ENCODE peak calls at places on chromosome 21, in seven cellular contexts. C is osteoblast, B is RWPE1, Y is thoracic aorta, G is left ventricle myocardium inferior, J is WTC11, X is heart right ventricle. A is an unnamed sample.

GRCh38 chr21:33948096-33948950 is 32.7 kb upstream of the ATP5PO start:
- DNase-seq in C (peak; percentile 59), B (peak; percentile 61), Y (no peak), G (peak; percentile 31), J (peak; percentile 75), X (peak; percentile 30), A (peak; percentile 82)

GRCh38 chr21:33870768-33871167 is 44.8 kb downstream of the ATP5PO start:
- DNase-seq in C (no peak), B (no peak), Y (no peak), G (no peak), J (no peak), X (no peak), A (no peak)

GRCh38 chr21:25464275-25464674 is 143.0 kb downstream of the MRPL39 start:
- DNase-seq in C (no peak), B (no peak), Y (no peak), G (no peak), J (no peak), X (no peak), A (no peak)

GRCh38 chr21:24976238-24976637 is 631.0 kb downstream of the MRPL39 start:
- DNase-seq in C (no peak), B (no peak), Y (no peak), G (no peak), J (no peak), X (no peak), A (no peak)

GRCh38 chr21:40618216-40618615 is 228.7 kb downstream of the DSCAM start:
- DNase-seq in C (no peak), B (no peak), Y (no peak), G (no peak), J (peak; percentile 19), X (no peak), A (no peak)

GRCh38 chr21:35070436-35070835 is 21.3 kb upstream of the RUNX1 start:
- DNase-seq in C (no peak), B (no peak), Y (no peak), G (no peak), J (no peak), X (no peak), A (no peak)

GRCh38 chr21:41135715-41136114 is 32.2 kb upstream of the BACE2 start:
- DNase-seq in C (no peak), B (no peak), Y (no peak), G (no peak), J (no peak), X (no peak), A (no peak)

GRCh38 chr21:21383126-21383525 is 384.9 kb downstream of the NCAM2 start:
- DNase-seq in C (no peak), B (no peak), Y (no peak), G (no peak), J (no peak), X (peak; percentile 7), A (no peak)

DNA sequence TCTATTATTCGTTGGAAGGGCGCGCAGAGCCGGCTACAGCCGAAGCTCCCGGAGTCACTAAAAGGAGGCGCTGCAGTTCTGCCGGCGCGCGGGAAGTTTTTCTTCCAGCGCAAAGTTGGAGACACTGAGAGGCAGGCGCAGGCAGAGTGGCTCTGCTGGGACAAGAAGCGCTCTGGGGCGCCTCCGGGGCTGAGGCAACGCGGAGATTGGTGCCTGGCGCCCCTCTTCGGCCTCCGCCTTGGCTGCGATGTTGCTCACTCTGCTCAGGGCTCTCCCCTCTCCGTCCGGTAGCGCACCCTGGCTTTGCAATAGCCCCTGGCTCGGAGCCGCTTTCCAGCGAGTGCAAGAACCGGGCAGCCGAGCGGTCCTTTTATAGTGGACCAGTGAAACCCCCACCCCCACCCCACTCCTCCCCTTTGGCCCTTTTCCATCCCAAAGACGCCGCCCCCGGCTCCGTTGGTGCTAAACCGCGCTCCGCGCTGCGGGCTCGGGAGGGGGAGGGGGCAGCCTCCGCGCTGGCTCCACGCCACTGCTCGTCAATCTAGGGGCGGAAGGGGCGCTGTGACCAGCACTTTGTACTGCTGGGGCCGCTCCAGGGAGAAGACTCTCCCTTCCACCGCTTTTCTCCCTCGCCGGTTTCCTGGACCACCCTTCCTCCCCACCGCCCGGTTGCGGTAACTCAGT is at the start of gene ADAMTS1:
- DNase-seq in C (peak; percentile 93), B (peak; percentile 50), Y (peak; percentile 77), G (peak; percentile 92), J (peak; percentile 88), X (peak; percentile 94), A (no peak)
- TF ChIP-seq CTCF in C (peak; percentile 4), B (no peak), Y (no peak), G (peak; percentile 38), J (no peak), X (peak; percentile 8), A (no peak)

GRCh38 chr21:15020797-15021196 is 44.0 kb downstream of the NRIP1 start:
- DNase-seq in C (no peak), B (no peak), Y (no peak), G (no peak), J (no peak), X (no peak), A (no peak)

GRCh38 chr21:15026370-15026769 is 38.4 kb downstream of the NRIP1 start:
- DNase-seq in C (no peak), B (no peak), Y (no peak), G (no peak), J (no peak), X (no peak), A (no peak)

GRCh38 chr21:15023782-15024181 is 41.0 kb downstream of the NRIP1 start:
- DNase-seq in C (no peak), B (no peak), Y (no peak), G (no peak), J (no peak), X (no peak), A (no peak)

GRCh38 chr21:15027056-15027455 is 37.7 kb downstream of the NRIP1 start:
- DNase-seq in C (no peak), B (no peak), Y (no peak), G (no peak), J (no peak), X (no peak), A (no peak)

DNA sequence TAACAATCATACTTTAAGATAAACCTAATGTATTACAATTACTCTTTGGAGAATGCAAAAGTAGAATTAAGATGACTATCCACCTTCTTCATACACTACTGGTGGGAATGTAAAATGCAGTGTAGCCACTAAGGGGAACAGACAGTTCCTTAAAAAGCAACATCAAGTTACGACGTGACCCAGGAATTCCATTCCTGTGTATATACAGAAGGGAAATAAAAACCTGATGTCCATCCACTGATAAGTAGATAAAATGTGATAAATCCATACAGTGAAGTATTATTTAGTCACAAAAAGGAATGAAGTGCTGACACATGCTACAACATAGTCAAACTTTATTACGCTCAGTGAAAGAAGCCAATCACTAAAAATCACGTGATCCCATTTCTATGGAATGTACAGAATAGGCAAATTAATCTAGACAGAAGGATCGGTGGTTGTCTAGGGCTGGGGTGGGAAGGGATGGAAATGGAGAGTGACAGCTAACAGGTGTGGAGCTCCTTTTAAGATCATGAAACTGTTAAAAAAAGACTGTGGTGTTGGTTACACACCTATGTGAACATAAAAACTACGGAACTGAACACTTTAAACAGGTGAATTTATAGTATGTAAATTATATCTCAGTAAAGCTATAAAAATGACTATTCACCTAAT is 42.1 kb downstream of the NRIP1 start:
- DNase-seq in C (no peak), B (no peak), Y (no peak), G (no peak), J (no peak), X (no peak), A (no peak)
- TF ChIP-seq CTCF in C (no peak), B (no peak), Y (no peak), G (no peak), J (no peak), X (no peak), A (no peak)

GRCh38 chr21:38273745-38274544 is 17.2 kb downstream of the KCNJ15 start:
- DNase-seq in C (no peak), B (no peak), Y (no peak), G (no peak), J (no peak), X (no peak), A (no peak)

GRCh38 chr21:38269567-38269917 is 12.8 kb downstream of the KCNJ15 start:
- DNase-seq in C (no peak), B (no peak), Y (no peak), G (no peak), J (no peak), X (no peak), A (no peak)

GRCh38 chr21:38268859-38269566 is 12.2 kb downstream of the KCNJ15 start:
- DNase-seq in C (no peak), B (no peak), Y (no peak), G (no peak), J (no peak), X (no peak), A (no peak)

GRCh38 chr21:38267991-38268858 is 11.4 kb downstream of the KCNJ15 start:
- DNase-seq in C (no peak), B (peak; percentile 38), Y (no peak), G (no peak), J (no peak), X (no peak), A (no peak)

DNA sequence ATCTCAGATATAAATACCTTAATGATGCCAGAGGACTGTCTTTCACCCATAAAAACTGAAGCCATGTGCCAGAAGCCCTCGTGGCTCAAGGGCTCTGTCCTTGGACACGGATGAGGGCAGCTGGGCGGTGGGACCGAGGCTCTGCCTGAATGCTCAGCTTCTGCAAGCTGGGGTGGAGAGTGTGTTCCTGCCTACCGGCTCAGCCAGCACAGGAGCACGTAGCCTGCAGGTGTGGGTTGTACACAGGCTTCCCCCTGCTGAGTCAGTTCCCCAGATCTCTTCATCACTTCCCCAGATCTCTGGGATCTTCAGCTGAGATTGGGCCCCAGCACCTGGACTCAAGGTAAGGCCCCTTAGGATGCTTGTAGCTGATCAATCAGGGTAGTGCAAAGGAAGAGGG is 15.4 kb downstream of the KCNJ15 start:
- DNase-seq in C (no peak), B (no peak), Y (no peak), G (no peak), J (no peak), X (no peak), A (no peak)
- TF ChIP-seq CTCF in C (no peak), B (no peak), Y (no peak), G (no peak), J (no peak), X (no peak), A (no peak)

GRCh38 chr21:42521805-42522204 is 8.2 kb downstream of the SLC37A1 start:
- DNase-seq in C (no peak), B (no peak), Y (no peak), G (no peak), J (no peak), X (no peak), A (no peak)

GRCh38 chr21:42522771-42523170 is 9.1 kb downstream of the SLC37A1 start:
- DNase-seq in C (no peak), B (no peak), Y (no peak), G (no peak), J (no peak), X (no peak), A (no peak)

GRCh38 chr21:42521384-42521783 is 7.7 kb downstream of the SLC37A1 start:
- DNase-seq in C (no peak), B (no peak), Y (no peak), G (no peak), J (no peak), X (no peak), A (no peak)

GRCh38 chr21:42522271-42522670 is 8.6 kb downstream of the SLC37A1 start:
- DNase-seq in C (no peak), B (no peak), Y (no peak), G (no peak), J (no peak), X (no peak), A (no peak)

DNA sequence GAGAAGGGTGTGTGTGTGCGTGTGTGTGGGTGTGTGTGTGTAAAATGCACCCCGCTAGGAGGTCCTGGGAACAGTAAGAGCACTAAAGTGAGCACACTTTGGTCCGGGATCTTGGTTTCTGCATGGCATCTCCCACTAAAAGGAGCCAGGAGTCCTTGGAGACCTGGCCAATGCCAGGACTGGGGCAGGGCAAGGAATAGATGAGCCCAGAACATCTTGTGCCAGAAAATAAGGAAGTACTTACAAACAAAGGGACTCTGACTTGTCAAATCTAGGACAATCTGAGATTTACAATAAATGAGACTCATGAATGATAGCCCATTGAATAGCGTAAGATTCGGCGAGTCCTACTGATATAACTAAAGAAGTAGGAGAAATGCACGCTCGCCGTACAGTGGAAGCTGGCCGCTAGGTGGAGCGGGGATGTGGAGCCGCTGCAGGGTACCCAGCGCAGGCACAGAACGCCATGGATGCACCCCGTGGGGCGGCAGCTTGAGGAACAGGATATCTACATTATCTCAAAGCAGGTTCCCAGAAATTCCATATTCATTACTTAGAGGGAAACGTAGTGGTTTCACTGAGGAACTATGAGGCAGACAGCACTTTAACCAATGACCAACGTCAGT is 7.1 kb downstream of the SLC37A1 start:
- DNase-seq in C (no peak), B (no peak), Y (no peak), G (no peak), J (peak; percentile 71), X (no peak), A (no peak)
- TF ChIP-seq CTCF in C (no peak), B (no peak), Y (no peak), G (peak; percentile 36), J (no peak), X (peak; percentile 16), A (no peak)